ENCODE peak calls at places on chromosomes 13 and 19, in five cellular contexts. C, X, I, M and E are unnamed samples.

GRCh38 chr19:36748431-36749275 is 24.0 kb downstream of the ZNF850 start:
- DNase-seq in C (no peak), X (no peak), I (no peak), M (no peak), E (no peak)

GRCh38 chr13:97344250-97345175 is 89.5 kb upstream of the RAP2A start:
- DNase-seq in C (peak), X (peak), I (no peak), M (peak), E (peak)

GRCh38 chr19:18743281-18743825 is 47.8 kb downstream of the COMP start:
- DNase-seq in C (no peak), X (peak), I (peak), M (peak), E (peak)

GRCh38 chr19:11179716-11180297 is 17.5 kb downstream of the KANK2 start:
- DNase-seq in C (no peak), X (no peak), I (no peak), M (no peak), E (no peak)

GRCh38 chr13:38483623-38484022 is 134.0 kb downstream of the UFM1 start:
- DNase-seq in C (no peak), X (no peak), I (no peak), M (no peak), E (no peak)

GRCh38 chr19:5128251-5128931 is 159.5 kb downstream of the KDM4B start:
- DNase-seq in C (peak), X (peak), I (no peak), M (peak), E (peak)

GRCh38 chr19:13599681-13600080 is 93.4 kb upstream of the CACNA1A start:
- DNase-seq in C (no peak), X (no peak), I (no peak), M (no peak), E (no peak)

GRCh38 chr13:76864259-76864658 is 21.9 kb downstream of the KCTD12 start:
- DNase-seq in C (no peak), X (no peak), I (no peak), M (no peak), E (no peak)

GRCh38 chr13:40220299-40220935 is 446.0 kb downstream of the FOXO1 start:
- DNase-seq in C (no peak), X (no peak), I (no peak), M (no peak), E (no peak)

GRCh38 chr19:3621689-3622088 is 4.9 kb downstream of the CACTIN start:
- DNase-seq in C (no peak), X (no peak), I (peak), M (no peak), E (no peak)

GRCh38 chr13:106449096-106449495 is 86.4 kb downstream of the EFNB2 start:
- DNase-seq in C (no peak), X (no peak), I (no peak), M (no peak), E (no peak)

GRCh38 chr19:37014456-37014855 is 63.8 kb upstream of the ZNF420 start:
- DNase-seq in C (no peak), X (no peak), I (no peak), M (no peak), E (no peak)

GRCh38 chr19:46205183-46205984 is 24.2 kb upstream of the IGFL1 start:
- DNase-seq in C (peak), X (no peak), I (no peak), M (no peak), E (no peak)

GRCh38 chr19:15115080-15115479 is 7.9 kb downstream of the SYDE1 start:
- DNase-seq in C (no peak), X (peak), I (peak), M (peak), E (no peak)

GRCh38 chr19:49113762-49114629 is at the start of gene LIN7B:
- DNase-seq in C (peak), X (peak), I (peak), M (peak), E (peak)

GRCh38 chr13:75650991-75651390 is 14.9 kb downstream of the LMO7 start:
- DNase-seq in C (no peak), X (no peak), I (no peak), M (no peak), E (no peak)

GRCh38 chr13:86882835-86883234 is 788.3 kb upstream of the SLITRK5 start:
- DNase-seq in C (no peak), X (no peak), I (no peak), M (no peak), E (no peak)

GRCh38 chr19:54218960-54219661 is 3.7 kb downstream of the LILRB3 start:
- DNase-seq in C (no peak), X (no peak), I (no peak), M (no peak), E (no peak)

DNA sequence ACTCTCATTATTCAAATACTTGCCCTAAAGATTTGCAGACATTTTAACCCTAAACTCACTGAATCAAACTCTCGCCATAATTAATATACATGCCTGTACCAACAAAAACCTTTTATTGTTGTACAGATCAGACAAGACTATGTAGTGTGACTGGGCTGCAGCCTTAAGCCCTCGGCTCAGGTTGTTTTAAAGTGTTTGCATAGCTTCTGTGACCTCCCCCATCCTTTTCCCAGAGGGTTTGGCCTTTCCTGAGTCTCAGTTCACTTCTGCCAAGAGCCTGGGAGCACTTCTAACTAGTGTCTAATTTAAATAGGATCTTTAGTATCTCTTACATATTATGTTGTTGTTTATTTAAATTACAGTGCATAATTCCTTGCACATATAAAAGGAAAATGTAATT is 158.2 kb downstream of the HS6ST3 start:
- DNase-seq in C (no peak), X (no peak), I (no peak), M (no peak), E (no peak)
- H3K27ac ChIP-seq in C (no peak), X (no peak), I (no peak), M (no peak), E (no peak)

DNA sequence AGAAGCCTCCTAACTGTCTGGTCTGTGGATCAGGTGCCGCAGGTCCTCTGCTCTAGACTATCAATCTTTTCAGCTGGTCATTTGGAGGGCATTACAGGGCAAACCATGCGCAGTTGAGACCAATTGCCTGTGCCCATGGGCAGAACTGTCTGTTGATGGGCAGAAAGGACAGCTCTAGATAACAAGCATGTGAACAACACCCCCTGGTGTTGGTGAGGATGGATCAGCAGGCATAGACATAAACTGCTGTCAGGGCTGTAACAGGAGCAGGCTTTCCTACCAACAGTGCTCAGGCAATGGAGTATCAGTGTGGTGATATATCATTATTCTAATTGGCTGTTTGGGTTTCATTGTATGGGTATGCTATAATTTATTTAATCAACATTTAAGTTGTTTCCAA is 104.7 kb upstream of the KL start:
- DNase-seq in C (peak), X (no peak), I (no peak), M (peak), E (peak)
- TF ChIP-seq CTCF in C (peak), X (no peak), I (peak), M (no peak), E (peak)

DNA sequence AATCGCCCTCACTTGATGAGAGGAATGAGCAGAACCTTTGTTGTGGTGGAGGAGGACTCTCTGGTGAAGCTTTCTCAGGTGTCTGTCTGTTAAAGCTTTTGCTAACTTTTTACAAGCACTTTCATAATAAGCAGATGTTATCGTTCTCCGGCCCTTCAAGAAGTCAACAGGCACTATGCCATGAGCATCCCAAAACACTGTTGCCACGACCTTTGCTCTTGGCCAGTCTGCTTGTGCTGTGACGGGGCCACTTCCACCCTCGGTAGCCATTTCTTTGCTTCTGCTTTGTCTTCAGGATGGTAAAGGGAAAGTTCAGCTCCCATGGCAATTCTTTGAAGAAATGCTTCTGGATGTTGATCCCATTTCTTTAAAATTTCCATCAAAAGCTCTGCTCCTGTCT is 93.5 kb upstream of the ANKRD10 start:
- DNase-seq in C (no peak), X (no peak), I (no peak), M (no peak), E (no peak)
- H3K27ac ChIP-seq in C (no peak), X (no peak), I (no peak), M (no peak), E (no peak)

GRCh38 chr19:750640-751423 is at the start of gene MISP:
- DNase-seq in C (no peak), X (no peak), I (peak), M (peak), E (no peak)
- TF ChIP-seq CTCF in C (no peak), X (no peak), I (no peak), M (no peak), E (no peak)

DNA sequence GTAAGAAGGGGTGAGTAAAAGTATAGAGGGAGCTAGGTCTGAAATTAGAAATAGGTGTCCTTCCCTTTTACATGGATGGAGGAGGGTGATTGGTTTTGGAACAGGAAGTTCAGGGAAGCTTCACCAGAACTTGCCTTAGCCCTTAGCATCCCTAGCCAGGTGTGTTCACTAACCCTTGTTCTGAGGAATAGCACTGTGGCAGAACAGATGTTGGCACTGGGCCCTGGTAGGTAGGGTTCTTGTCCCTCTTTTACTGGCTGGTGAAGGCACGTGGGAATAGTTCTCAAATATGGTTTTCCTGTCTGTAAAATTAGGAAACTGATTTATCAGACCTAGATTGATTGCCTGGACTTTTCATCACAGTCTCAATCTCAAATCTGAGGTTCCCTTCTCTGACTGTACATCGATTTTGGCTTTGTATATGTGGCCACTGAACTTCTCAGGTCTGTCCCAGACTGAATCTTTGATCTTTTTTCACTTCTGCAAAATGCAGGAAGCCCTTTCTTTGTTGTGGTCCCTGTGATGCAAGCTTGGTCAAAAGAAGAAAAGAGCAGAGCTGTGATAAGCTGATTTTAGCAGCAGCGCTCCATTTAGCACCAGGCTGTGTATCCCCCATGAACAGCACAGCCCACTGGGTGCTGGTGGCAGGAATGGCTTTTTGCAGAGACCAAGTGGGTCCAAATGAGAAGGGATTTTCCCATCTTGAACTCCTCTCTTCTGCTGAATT is 86.2 kb upstream of the HTR2A start:
- DNase-seq in C (no peak), X (no peak), I (no peak), M (no peak), E (no peak)
- H3K27ac ChIP-seq in C (no peak), X (no peak), I (no peak), M (no peak), E (no peak)